ENCODE peak calls at places on chromosomes 4 and X, in ten cellular contexts. A, T, S, J, W, V, U, P, I and X are unnamed samples. For H3K36me3, the result is how much of the 10 kb centered on the place peaks cover.

GRCh38 chr4:81214518-81215218 is 354 bp downstream of the PRKG2 start:
- DNase-seq in I (no peak), T (no peak), S (peak), P (no peak), V (no peak), A (peak), J (no peak), U (peak), W (peak), X (no peak)

GRCh38 chr4:176191974-176192373 is 3.4 kb downstream of the SPATA4 start:
- DNase-seq in U (no peak), S (no peak), J (no peak), T (no peak), W (no peak), A (no peak), P (no peak), V (no peak), I (no peak), X (no peak)

GRCh38 chr4:17535906-17536305 is 20.9 kb downstream of the CLRN2 start:
- DNase-seq in S (no peak), W (no peak), V (no peak), A (no peak), I (no peak), U (peak), P (no peak), T (no peak), J (no peak), X (no peak)

GRCh38 chrX:150989420-150989819 is 6.3 kb downstream of the HMGB3 start:
- DNase-seq in U (no peak), J (no peak), A (no peak), P (no peak), T (no peak), V (no peak), S (no peak), W (no peak), I (no peak), X (no peak)

GRCh38 chr4:1578301-1578781 is 105.8 kb downstream of the FAM53A start:
- DNase-seq in V (no peak), I (peak), A (peak), U (no peak), T (no peak), S (no peak), J (no peak), P (no peak), W (no peak), X (peak)

GRCh38 chr4:122555216-122555615 is 65.7 kb downstream of the IL21 start:
- DNase-seq in I (no peak), T (no peak), P (no peak), W (no peak), V (no peak), A (no peak), U (no peak), J (no peak), S (no peak), X (no peak)

GRCh38 chr4:124178449-124179021 is 534.0 kb downstream of the ANKRD50 start:
- DNase-seq in I (no peak), S (no peak), A (no peak), P (no peak), J (no peak), U (no peak), T (no peak), V (no peak), W (no peak), X (no peak)

GRCh38 chr4:181646864-181647263 is 596.3 kb upstream of the TENM3 start:
- DNase-seq in W (no peak), V (no peak), I (no peak), A (no peak), U (no peak), J (no peak), S (no peak), T (no peak), P (no peak), X (no peak)

GRCh38 chrX:116232833-116233232 is 62.3 kb downstream of the AGTR2 start:
- DNase-seq in T (no peak), A (no peak), J (no peak), W (no peak), I (no peak), U (no peak), V (no peak), P (no peak), S (no peak), X (no peak)

GRCh38 chrX:77415161-77415560 is 32.0 kb upstream of the FGF16 start:
- DNase-seq in J (no peak), I (no peak), T (no peak), P (no peak), S (no peak), A (no peak), V (no peak), W (no peak), U (no peak), X (no peak)

GRCh38 chrX:69153060-69153730 is 12.1 kb downstream of the PJA1 start:
- DNase-seq in J (peak), A (peak), V (no peak), T (no peak), U (peak), I (peak), W (no peak), S (no peak), P (peak), X (peak)

GRCh38 chrX:9856596-9856995 is 70.4 kb downstream of the SHROOM2 start:
- DNase-seq in S (no peak), I (peak), J (no peak), P (no peak), T (no peak), U (no peak), A (no peak), V (no peak), W (no peak), X (no peak)

GRCh38 chrX:133005038-133005437 is 46.6 kb upstream of the HS6ST2 start:
- DNase-seq in I (no peak), V (no peak), P (no peak), U (no peak), W (no peak), T (no peak), A (no peak), J (no peak), S (no peak), X (no peak)

GRCh38 chr4:38088321-38088720 is 128.1 kb downstream of the PTTG2 start:
- DNase-seq in J (no peak), V (no peak), P (no peak), A (no peak), S (no peak), U (no peak), I (no peak), W (no peak), T (no peak), X (no peak)

GRCh38 chr4:54316139-54316538 is 87.0 kb downstream of the PDGFRA start:
- DNase-seq in V (no peak), S (no peak), I (no peak), T (no peak), P (no peak), A (no peak), W (no peak), U (no peak), J (no peak), X (no peak)

GRCh38 chr4:168177546-168178149 is 85.3 kb downstream of the ANXA10 start:
- DNase-seq in P (no peak), V (peak), U (no peak), A (no peak), J (no peak), T (no peak), I (no peak), W (no peak), S (no peak), X (no peak)

GRCh38 chrX:126770179-126770578 is 49.4 kb upstream of the PRR32 start:
- DNase-seq in W (no peak), T (no peak), P (no peak), A (no peak), S (no peak), I (no peak), U (peak), V (no peak), J (no peak), X (no peak)

GRCh38 chrX:123962006-123962485 is 540 bp downstream of the STAG2 start:
- DNase-seq in P (peak), U (no peak), W (no peak), A (no peak), I (no peak), V (no peak), T (no peak), S (no peak), J (no peak), X (peak)

GRCh38 chr4:71254451-71255012 is 84.3 kb upstream of the SLC4A4 start:
- DNase-seq in A (no peak), J (no peak), S (no peak), U (no peak), W (no peak), P (no peak), T (no peak), V (no peak), I (no peak), X (no peak)
- H3K4me3 ChIP-seq in A (no peak), J (no peak), S (no peak), U (no peak), W (no peak), P (no peak), T (no peak), V (no peak), I (no peak), X (no peak)

GRCh38 chrX:76253432-76253831 is 80.6 kb downstream of the PBDC1 start:
- DNase-seq in T (no peak), V (peak), P (peak), S (no peak), I (no peak), A (no peak), J (no peak), W (peak), U (peak), X (peak)

GRCh38 chrX:76248901-76249300 is 76.0 kb downstream of the PBDC1 start:
- DNase-seq in W (no peak), J (no peak), S (no peak), I (no peak), T (no peak), U (no peak), V (no peak), P (no peak), A (no peak), X (no peak)
- H3K36me3 ChIP-seq in W (under half), J (under half), S (under half), I (under half), T (under half), U (under half), V (under half), P (under half), A (under half), X (under half)

GRCh38 chrX:135420831-135421230 is 913 bp upstream of the SMIM10L2A start:
- DNase-seq in J (no peak), P (no peak), T (no peak), I (no peak), W (no peak), A (no peak), S (no peak), V (no peak), U (no peak), X (peak)

GRCh38 chrX:135421932-135422809 is at the start of gene SMIM10L2A:
- DNase-seq in V (no peak), I (no peak), U (no peak), J (no peak), P (no peak), W (no peak), T (no peak), S (no peak), A (no peak), X (no peak)

GRCh38 chrX:135424469-135424868 is 2.7 kb downstream of the SMIM10L2A start:
- DNase-seq in J (no peak), V (no peak), S (no peak), U (no peak), W (no peak), I (no peak), T (no peak), P (no peak), A (no peak), X (no peak)

GRCh38 chrX:135425026-135425425 is 3.3 kb downstream of the SMIM10L2A start:
- DNase-seq in A (no peak), I (no peak), V (no peak), J (no peak), P (no peak), U (no peak), S (no peak), T (no peak), W (no peak), X (no peak)

GRCh38 chrX:135421537-135421931 is 210 bp upstream of the SMIM10L2A start:
- DNase-seq in S (peak), V (peak), U (peak), T (peak), J (peak), I (peak), P (peak), W (peak), A (peak), X (peak)
- TF ChIP-seq POLR2A in S (no peak), V (no peak), U (no peak), T (no peak), J (no peak), I (no peak), P (no peak), W (no peak), A (no peak), X (peak)

DNA sequence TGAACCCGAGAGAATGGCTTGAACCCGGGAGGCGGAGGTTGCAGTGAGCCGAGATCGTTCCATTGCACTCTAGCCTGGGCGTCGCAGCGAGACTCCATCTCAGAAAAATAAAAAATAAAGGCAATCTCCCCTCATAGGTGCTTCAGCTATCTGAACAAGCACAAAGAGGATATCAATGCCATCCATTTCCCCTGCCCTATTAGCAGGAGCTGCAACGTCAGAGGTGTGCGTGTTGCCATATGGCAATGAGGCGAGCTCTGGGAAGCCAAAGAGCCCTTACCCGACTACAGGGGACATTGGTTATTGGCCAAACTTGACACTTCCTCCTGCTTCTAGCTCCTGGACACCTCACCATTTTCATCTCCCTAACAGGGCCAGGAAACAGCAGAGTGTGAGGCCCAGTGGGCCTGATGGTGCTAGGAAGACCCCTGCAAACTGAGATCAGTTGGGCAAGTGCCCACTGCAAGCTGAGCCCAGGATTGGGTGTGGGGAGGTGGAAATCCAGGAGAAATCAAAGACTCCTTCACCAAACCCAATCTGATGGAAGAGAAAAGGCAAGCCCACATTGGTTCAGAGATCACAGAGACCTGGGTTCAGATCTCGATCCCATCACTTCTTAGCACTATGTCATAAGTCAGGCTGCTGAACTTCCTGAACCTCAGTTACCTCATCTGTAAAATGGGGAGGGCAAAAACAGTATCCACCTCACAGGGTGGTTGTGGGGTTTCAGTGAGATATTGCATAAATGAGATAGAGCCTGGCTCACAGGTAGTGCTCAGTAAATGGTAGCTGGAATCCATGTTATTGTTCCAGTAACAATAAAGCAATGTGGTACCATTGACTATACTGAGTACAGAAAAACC is 21.2 kb downstream of the SLC25A5 start:
- DNase-seq in S (no peak), W (no peak), P (no peak), J (no peak), T (no peak), I (peak), V (no peak), U (no peak), A (no peak), X (no peak)
- H3K4me3 ChIP-seq in S (no peak), W (no peak), P (no peak), J (no peak), T (no peak), I (no peak), V (no peak), U (no peak), A (no peak), X (no peak)